ENCODE peak calls at places on chromosomes 3 and 15, in ten cellular contexts. T is neuronal stem cell; P is small intestine; E is HCT116; M is CD4-positive, alpha-beta memory T cell; W is cardiac fibroblast; G is H7; J is BE2C; H is EH; K is NCI-H1930. N is an unnamed sample.

GRCh38 chr3:170469151-170470062 is 50.7 kb downstream of the CLDN11 start:
- DNase-seq in K (no peak), P (peak), H (peak), J (peak), E (no peak), T (no peak), W (no peak), G (no peak), M (no peak), N (peak)

GRCh38 chr3:37491343-37491742 is 317.0 kb upstream of the LRRFIP2 start:
- DNase-seq in H (no peak), K (no peak), J (no peak), T (no peak), W (no peak), M (no peak), P (no peak), E (no peak), G (peak), N (no peak)

GRCh38 chr15:94324835-94325767 is 93.7 kb downstream of the MCTP2 start:
- DNase-seq in M (no peak), P (peak), J (no peak), T (no peak), K (no peak), G (no peak), H (no peak), W (no peak), E (no peak), N (no peak)

GRCh38 chr3:126957776-126958637 is 24.9 kb upstream of the PLXNA1 start:
- DNase-seq in G (no peak), M (no peak), K (no peak), T (no peak), J (no peak), P (no peak), W (no peak), H (no peak), E (no peak), N (no peak)

GRCh38 chr15:40091861-40092415 is 16.7 kb downstream of the BMF start:
- DNase-seq in K (no peak), P (no peak), H (no peak), G (peak), W (peak), E (no peak), T (no peak), M (no peak), J (no peak), N (no peak)

GRCh38 chr3:130892759-130893239 is 1.1 kb upstream of the ATP2C1 start:
- DNase-seq in J (peak), W (peak), P (peak), K (peak), T (peak), M (peak), H (peak), G (peak), E (peak), N (peak)

GRCh38 chr3:182628531-182628930 is 164.8 kb upstream of the ATP11B start:
- DNase-seq in J (no peak), H (no peak), W (no peak), K (no peak), T (no peak), M (no peak), E (no peak), P (no peak), G (no peak), N (no peak)

GRCh38 chr3:189457201-189457607 is 174.0 kb upstream of the TP63 start:
- DNase-seq in P (no peak), M (no peak), H (no peak), T (no peak), J (no peak), E (no peak), W (peak), G (no peak), K (no peak), N (no peak)

GRCh38 chr15:94097567-94097966 is 133.8 kb upstream of the MCTP2 start:
- DNase-seq in J (no peak), W (no peak), P (peak), G (no peak), M (no peak), E (no peak), H (peak), T (no peak), K (no peak), N (no peak)

GRCh38 chr3:27721717-27722564 is at the start of gene EOMES:
- DNase-seq in H (peak), T (no peak), K (peak), W (peak), J (peak), M (peak), G (peak), P (peak), E (peak), N (no peak)

GRCh38 chr15:31262143-31262530 is 64.5 kb upstream of the KLF13 start:
- DNase-seq in H (no peak), P (no peak), K (no peak), W (no peak), J (no peak), E (no peak), T (no peak), G (no peak), M (no peak), N (no peak)

GRCh38 chr3:180926526-180926925 is 14.1 kb downstream of the FXR1 start:
- DNase-seq in E (no peak), K (no peak), T (no peak), H (no peak), G (no peak), P (no peak), W (no peak), M (no peak), J (no peak), N (peak)

N was measured in IMR-90.